ENCODE peak calls at places on chromosomes 7 and 10, in nine cellular contexts. A is endothelial cell, B is renal cortical epithelial cell, T is NCI-H2029, L is GM13976, I is fibroblast of mammary gland, S is colonic mucosa, N is activated B cell treated with CpG ODN at 0.5 μM for 24 hours, U is DMS153. E is an unnamed sample.

GRCh38 chr10:133438711-133439273 is 14.4 kb upstream of the SPRN start:
- DNase-seq in A (no peak), B (peak; percentile 6), T (no peak), L (peak; percentile 70), I (peak; percentile 28), S (no peak), N (no peak), U (peak; percentile 40), E (no peak)

GRCh38 chr10:5775705-5776104 is 37.5 kb downstream of the GDI2 start:
- DNase-seq in A (no peak), B (no peak), T (no peak), L (peak; percentile 28), I (no peak), S (no peak), N (peak; percentile 31), U (no peak), E (peak; percentile 32)

GRCh38 chr10:31188792-31189406 is 130.1 kb upstream of the ZEB1 start:
- DNase-seq in A (no peak), B (no peak), T (no peak), L (no peak), I (peak; percentile 57), S (no peak), N (no peak), U (no peak), E (no peak)

GRCh38 chr10:79012567-79012966 is 56.2 kb upstream of the ZMIZ1 start:
- DNase-seq in A (no peak), B (no peak), T (no peak), L (no peak), I (no peak), S (no peak), N (no peak), U (no peak), E (no peak)

GRCh38 chr10:37436361-37436760 is 311.0 kb downstream of the ANKRD30A start:
- DNase-seq in A (no peak), B (no peak), T (no peak), L (no peak), I (no peak), S (no peak), N (no peak), U (no peak), E (no peak)

GRCh38 chr10:31034041-31034918 is 2.6 kb upstream of the ZNF438 start:
- DNase-seq in A (no peak), B (peak; percentile 90), T (no peak), L (no peak), I (peak; percentile 96), S (no peak), N (no peak), U (no peak), E (no peak)

GRCh38 chr10:101568054-101568745 is 19.9 kb downstream of the POLL start:
- DNase-seq in A (no peak), B (no peak), T (no peak), L (no peak), I (no peak), S (no peak), N (no peak), U (no peak), E (no peak)

GRCh38 chr7:46859963-46860475 is 721.9 kb downstream of the TNS3 start:
- DNase-seq in A (no peak), B (no peak), T (no peak), L (no peak), I (peak; percentile 94), S (no peak), N (no peak), U (no peak), E (no peak)

GRCh38 chr7:19491821-19492452 is 216.9 kb downstream of the POLR1F start:
- DNase-seq in A (no peak), B (peak; percentile 45), T (no peak), L (peak; percentile 18), I (peak; percentile 68), S (no peak), N (no peak), U (no peak), E (no peak)

GRCh38 chr7:122316467-122317394 is 12.2 kb upstream of the FEZF1 start:
- DNase-seq in A (peak; percentile 26), B (no peak), T (no peak), L (no peak), I (no peak), S (peak; percentile 43), N (no peak), U (no peak), E (no peak)

GRCh38 chr7:17939670-17940301 is 508 bp downstream of the SNX13 start:
- DNase-seq in A (peak; percentile 44), B (peak; percentile 13), T (peak; percentile 17), L (peak; percentile 50), I (peak; percentile 29), S (peak; percentile 70), N (peak; percentile 61), U (peak; percentile 30), E (peak; percentile 54)

GRCh38 chr7:155883491-155884224 is 71.4 kb upstream of the SHH start:
- DNase-seq in A (no peak), B (no peak), T (no peak), L (no peak), I (no peak), S (no peak), N (no peak), U (no peak), E (peak; percentile 21)

GRCh38 chr10:120015064-120015463 is 122.5 kb downstream of the SEC23IP start:
- DNase-seq in A (no peak), B (no peak), T (no peak), L (no peak), I (no peak), S (no peak), N (no peak), U (no peak), E (no peak)

GRCh38 chr10:30459283-30459682 is 25.3 kb downstream of the MAP3K8 start:
- DNase-seq in A (no peak), B (no peak), T (no peak), L (no peak), I (no peak), S (peak; percentile 66), N (no peak), U (no peak), E (no peak)

GRCh38 chr7:55071411-55072188 is 52.8 kb downstream of the EGFR start:
- DNase-seq in A (no peak), B (no peak), T (no peak), L (no peak), I (peak; percentile 47), S (no peak), N (no peak), U (no peak), E (no peak)

GRCh38 chr7:129351320-129351719 is 82.9 kb upstream of the STRIP2 start:
- DNase-seq in A (no peak), B (no peak), T (no peak), L (peak; percentile 32), I (peak; percentile 11), S (no peak), N (no peak), U (no peak), E (no peak)

GRCh38 chr10:110069502-110069982 is 61.8 kb downstream of the ADD3 start:
- DNase-seq in A (no peak), B (peak; percentile 79), T (no peak), L (peak; percentile 67), I (no peak), S (no peak), N (no peak), U (peak; percentile 11), E (no peak)

GRCh38 chr10:42974693-42975002 is 102.2 kb upstream of the RET start:
- DNase-seq in A (no peak), B (no peak), T (no peak), L (no peak), I (no peak), S (no peak), N (peak; percentile 4), U (no peak), E (no peak)

GRCh38 chr10:69311309-69311708 is 33.0 kb downstream of the HK1 start:
- DNase-seq in A (no peak), B (no peak), T (no peak), L (no peak), I (no peak), S (no peak), N (no peak), U (no peak), E (no peak)

GRCh38 chr10:71390435-71390820 is 6.3 kb upstream of the CDH23 start:
- DNase-seq in A (no peak), B (no peak), T (no peak), L (no peak), I (no peak), S (no peak), N (no peak), U (no peak), E (no peak)

GRCh38 chr10:73763343-73763742 is 18.5 kb upstream of the CHCHD1 start:
- DNase-seq in A (no peak), B (no peak), T (no peak), L (no peak), I (no peak), S (no peak), N (no peak), U (no peak), E (no peak)

GRCh38 chr7:85890244-85890811 is 703.5 kb upstream of the SEMA3D start:
- DNase-seq in A (no peak), B (peak; percentile 41), T (peak; percentile 20), L (peak; percentile 39), I (peak; percentile 34), S (no peak), N (no peak), U (no peak), E (no peak)

GRCh38 chr7:41029072-41029492 is 673.8 kb downstream of the INHBA start:
- DNase-seq in A (no peak), B (peak; percentile 100), T (no peak), L (no peak), I (peak; percentile 100), S (no peak), N (no peak), U (no peak), E (no peak)

GRCh38 chr7:79774150-79774549 is 320.7 kb upstream of the MAGI2 start:
- DNase-seq in A (no peak), B (no peak), T (no peak), L (no peak), I (no peak), S (no peak), N (no peak), U (no peak), E (no peak)

GRCh38 chr10:6494934-6495592 is 85.0 kb downstream of the PRKCQ start:
- DNase-seq in A (no peak), B (no peak), T (no peak), L (no peak), I (no peak), S (no peak), N (no peak), U (no peak), E (no peak)

GRCh38 chr10:62049815-62050626 is 148.5 kb downstream of the ARID5B start:
- DNase-seq in A (no peak), B (peak; percentile 47), T (no peak), L (no peak), I (peak; percentile 48), S (no peak), N (no peak), U (no peak), E (no peak)

GRCh38 chr10:61084493-61084892 is 140.5 kb upstream of the RHOBTB1 start:
- DNase-seq in A (no peak), B (no peak), T (no peak), L (no peak), I (no peak), S (no peak), N (no peak), U (no peak), E (no peak)

GRCh38 chr7:5452470-5452899 is 28.9 kb upstream of the TNRC18 start:
- DNase-seq in A (no peak), B (no peak), T (no peak), L (no peak), I (no peak), S (no peak), N (no peak), U (no peak), E (peak; percentile 41)

E was measured in stomach.